ENCODE peak calls at places on chromosome 20, in nine cellular contexts. C, V, X, U, D, A, I, O and R are unnamed samples.

GRCh38 chr20:57316795-57317201 is 12.8 kb upstream of the SPO11 start:
- DNase-seq in C (no peak), V (no peak), X (no peak), U (no peak), D (no peak), A (no peak), I (no peak), O (no peak), R (no peak)

GRCh38 chr20:32125511-32125910 is 16.0 kb downstream of the TM9SF4 start:
- DNase-seq in C (no peak), V (no peak), X (no peak), U (no peak), D (no peak), A (no peak), I (no peak), O (no peak), R (no peak)

GRCh38 chr20:50690562-50690978 is 772 bp downstream of the RIPOR3 start:
- DNase-seq in C (no peak), V (no peak), X (peak), U (no peak), D (no peak), A (no peak), I (no peak), O (no peak), R (no peak)

GRCh38 chr20:38863024-38863851 is 57.7 kb downstream of the PPP1R16B start:
- DNase-seq in C (no peak), V (peak), X (no peak), U (no peak), D (no peak), A (no peak), I (peak), O (no peak), R (peak)

GRCh38 chr20:13259921-13260320 is 38.8 kb downstream of the ISM1 start:
- DNase-seq in C (no peak), V (no peak), X (no peak), U (no peak), D (no peak), A (no peak), I (no peak), O (no peak), R (no peak)

GRCh38 chr20:16926626-16927025 is 178.5 kb downstream of the OTOR start:
- DNase-seq in C (no peak), V (no peak), X (no peak), U (no peak), D (no peak), A (no peak), I (no peak), O (no peak), R (no peak)

GRCh38 chr20:13029687-13030510 is 21.1 kb downstream of the SPTLC3 start:
- DNase-seq in C (no peak), V (peak), X (no peak), U (no peak), D (peak), A (peak), I (no peak), O (peak), R (no peak)

GRCh38 chr20:45816951-45817651 is 4.7 kb downstream of the UBE2C start:
- DNase-seq in C (no peak), V (no peak), X (no peak), U (no peak), D (no peak), A (no peak), I (no peak), O (no peak), R (no peak)

GRCh38 chr20:835220-836045 is 1.9 kb downstream of the FAM110A start:
- DNase-seq in C (no peak), V (no peak), X (no peak), U (no peak), D (no peak), A (peak), I (no peak), O (no peak), R (no peak)

GRCh38 chr20:32536861-32537656 is 48.1 kb downstream of the NOL4L start:
- DNase-seq in C (peak), V (peak), X (no peak), U (no peak), D (no peak), A (peak), I (peak), O (no peak), R (peak)

GRCh38 chr20:50446351-50447101 is 63.7 kb upstream of the PTPN1 start:
- DNase-seq in C (no peak), V (peak), X (no peak), U (no peak), D (no peak), A (peak), I (no peak), O (no peak), R (no peak)

GRCh38 chr20:17951323-17951722 is 17.3 kb downstream of the SNX5 start:
- DNase-seq in C (no peak), V (no peak), X (no peak), U (no peak), D (no peak), A (no peak), I (no peak), O (no peak), R (no peak)

GRCh38 chr20:35021831-35022230 is 66.2 kb downstream of the MYH7B start:
- DNase-seq in C (no peak), V (no peak), X (no peak), U (no peak), D (no peak), A (no peak), I (no peak), O (no peak), R (no peak)
- H3K4me3 ChIP-seq in C (no peak), V (no peak), X (no peak), U (no peak), D (no peak), A (no peak), I (no peak), O (no peak), R (no peak)

DNA sequence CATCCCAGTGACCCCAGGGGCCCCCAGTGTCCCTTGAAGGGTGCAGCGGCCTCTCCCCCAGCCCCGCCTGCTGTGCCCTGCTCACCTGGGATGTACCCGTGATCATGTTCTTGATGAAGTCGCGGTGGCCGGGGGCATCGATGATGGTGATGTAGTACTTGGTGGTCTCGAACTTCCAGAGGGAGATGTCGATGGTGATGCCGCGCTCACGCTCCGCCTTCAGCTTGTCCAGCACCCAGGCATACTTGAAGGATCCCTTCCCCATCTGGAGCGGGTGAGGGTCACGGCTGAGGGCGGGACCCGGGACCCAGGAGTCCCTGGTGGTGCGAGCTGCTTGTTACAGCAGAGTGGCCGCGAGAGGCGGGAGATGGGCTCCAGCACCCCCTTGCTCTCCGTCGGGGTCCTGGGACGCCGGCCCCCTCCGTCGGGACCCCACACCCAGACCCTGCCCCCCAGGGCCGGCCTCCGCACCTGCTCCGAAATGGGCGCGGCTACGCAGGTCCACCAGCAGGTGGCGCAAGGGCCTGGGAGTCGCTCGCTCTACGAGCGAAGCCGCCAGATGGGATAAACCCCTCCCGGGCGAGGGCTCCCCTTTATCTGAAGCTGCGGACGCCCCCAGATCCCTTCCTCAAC is 3.0 kb downstream of the EEF1A2 start:
- DNase-seq in C (peak), V (peak), X (peak), U (no peak), D (no peak), A (peak), I (peak), O (peak), R (peak)
- H3K4me3 ChIP-seq in C (no peak), V (no peak), X (no peak), U (peak), D (no peak), A (peak), I (peak), O (no peak), R (no peak)

GRCh38 chr20:11687546-11688292 is 230.0 kb upstream of the BTBD3 start:
- DNase-seq in C (no peak), V (no peak), X (no peak), U (no peak), D (no peak), A (no peak), I (no peak), O (peak), R (no peak)
- H3K4me3 ChIP-seq in C (no peak), V (no peak), X (no peak), U (no peak), D (no peak), A (peak), I (no peak), O (peak), R (no peak)

GRCh38 chr20:21510414-21510971 is 3.4 kb downstream of the NKX2-2 start:
- DNase-seq in C (no peak), V (no peak), X (no peak), U (no peak), D (no peak), A (no peak), I (no peak), O (no peak), R (no peak)
- H3K4me3 ChIP-seq in C (peak), V (no peak), X (no peak), U (peak), D (peak), A (peak), I (peak), O (no peak), R (no peak)

GRCh38 chr20:44583179-44583578 is 800 bp downstream of the PKIG start:
- DNase-seq in C (no peak), V (no peak), X (no peak), U (no peak), D (no peak), A (no peak), I (no peak), O (no peak), R (no peak)
- H3K4me3 ChIP-seq in C (no peak), V (no peak), X (no peak), U (peak), D (peak), A (peak), I (no peak), O (no peak), R (no peak)

GRCh38 chr20:11716945-11717248 is 200.8 kb upstream of the BTBD3 start:
- DNase-seq in C (no peak), V (no peak), X (no peak), U (no peak), D (no peak), A (no peak), I (no peak), O (no peak), R (no peak)
- H3K4me3 ChIP-seq in C (no peak), V (no peak), X (no peak), U (no peak), D (no peak), A (no peak), I (no peak), O (no peak), R (no peak)